ENCODE peak calls at places on chromosomes 6 and 20, in five cellular contexts. B, A, V, P and C are unnamed samples.

GRCh38 chr6:32369678-32370077 is 2.0 kb downstream of the TSBP1 start:
- DNase-seq in B (no peak), A (no peak), V (no peak), P (no peak), C (peak; percentile 83)

GRCh38 chr6:5950448-5950847 is 56.3 kb downstream of the NRN1 start:
- DNase-seq in B (no peak), A (peak; percentile 47), V (peak; percentile 65), P (peak; percentile 73), C (no peak)

GRCh38 chr6:10687582-10687981 is 6.8 kb downstream of the C6orf52 start:
- DNase-seq in B (no peak), A (no peak), V (no peak), P (no peak), C (no peak)

GRCh38 chr6:83868639-83869038 is 9.2 kb downstream of the CYB5R4 start:
- DNase-seq in B (no peak), A (no peak), V (no peak), P (no peak), C (peak; percentile 15)

GRCh38 chr20:22471156-22471836 is 113.1 kb downstream of the FOXA2 start:
- DNase-seq in B (no peak), A (no peak), V (no peak), P (no peak), C (no peak)

GRCh38 chr6:169319561-169319960 is 65.9 kb upstream of the THBS2 start:
- DNase-seq in B (no peak), A (no peak), V (no peak), P (no peak), C (no peak)

GRCh38 chr6:20866940-20867630 is 332.8 kb downstream of the CDKAL1 start:
- DNase-seq in B (no peak), A (no peak), V (no peak), P (no peak), C (peak; percentile 38)

GRCh38 chr20:38730167-38730988 is 6.1 kb downstream of the SLC32A1 start:
- DNase-seq in B (no peak), A (no peak), V (no peak), P (peak; percentile 57), C (no peak)

GRCh38 chr6:43817192-43817591 is 47.2 kb downstream of the VEGFA start:
- DNase-seq in B (no peak), A (peak; percentile 29), V (peak; percentile 72), P (peak; percentile 61), C (peak; percentile 64)

GRCh38 chr6:130365166-130366010 is 429 bp upstream of the TMEM200A start:
- DNase-seq in B (peak; percentile 73), A (peak; percentile 60), V (peak; percentile 83), P (peak; percentile 96), C (peak; percentile 81)

GRCh38 chr20:61650912-61651733 is 399.1 kb downstream of the CDH4 start:
- DNase-seq in B (no peak), A (no peak), V (no peak), P (no peak), C (no peak)

GRCh38 chr6:112031956-112032355 is 21.9 kb upstream of the CCN6 start:
- DNase-seq in B (no peak), A (no peak), V (no peak), P (no peak), C (no peak)

GRCh38 chr6:143449731-143450452 is 603 bp downstream of the ADAT2 start:
- DNase-seq in B (peak; percentile 3), A (peak; percentile 7), V (peak; percentile 36), P (peak; percentile 55), C (peak; percentile 57)

GRCh38 chr6:103800131-103800670 is 1059.5 kb downstream of the HACE1 start:
- DNase-seq in B (no peak), A (no peak), V (no peak), P (no peak), C (no peak)

GRCh38 chr6:22189946-22190345 is 106.9 kb downstream of the PRL start:
- DNase-seq in B (no peak), A (no peak), V (no peak), P (no peak), C (no peak)

GRCh38 chr6:119096683-119097310 is 18.3 kb upstream of the FAM184A start:
- DNase-seq in B (no peak), A (peak; percentile 85), V (no peak), P (no peak), C (no peak)

GRCh38 chr20:47849596-47849995 is 64.3 kb upstream of the SULF2 start:
- DNase-seq in B (no peak), A (no peak), V (no peak), P (no peak), C (no peak)

GRCh38 chr6:18477301-18477941 is 90.3 kb downstream of the RNF144B start:
- DNase-seq in B (no peak), A (no peak), V (no peak), P (no peak), C (no peak)

GRCh38 chr6:118249680-118250079 is 298.4 kb upstream of the PLN start:
- DNase-seq in B (no peak), A (no peak), V (no peak), P (no peak), C (peak; percentile 36)

GRCh38 chr6:138499303-138499991 is at the start of gene NHSL1:
- DNase-seq in B (peak; percentile 54), A (no peak), V (no peak), P (no peak), C (peak; percentile 27)

GRCh38 chr20:62049342-62050165 is 16.1 kb downstream of the TAF4 start:
- DNase-seq in B (no peak), A (no peak), V (no peak), P (no peak), C (no peak)

GRCh38 chr20:3239026-3239866 is at the start of gene SLC4A11:
- DNase-seq in B (peak; percentile 31), A (peak; percentile 39), V (peak; percentile 87), P (peak; percentile 84), C (peak; percentile 64)

GRCh38 chr6:148140772-148141557 is 201.7 kb upstream of the SASH1 start:
- DNase-seq in B (no peak), A (peak; percentile 9), V (no peak), P (no peak), C (no peak)

GRCh38 chr6:20263059-20263458 is 50.8 kb upstream of the MBOAT1 start:
- DNase-seq in B (no peak), A (no peak), V (no peak), P (no peak), C (no peak)

GRCh38 chr20:63895886-63896135 is 885 bp downstream of the DNAJC5 start:
- DNase-seq in B (no peak), A (no peak), V (no peak), P (no peak), C (peak; percentile 47)

GRCh38 chr6:26394289-26394688 is 7.8 kb upstream of the BTN3A1 start:
- DNase-seq in B (no peak), A (peak; percentile 56), V (no peak), P (no peak), C (peak; percentile 60)

GRCh38 chr6:11275598-11275997 is 43.1 kb upstream of the NEDD9 start:
- DNase-seq in B (no peak), A (no peak), V (no peak), P (no peak), C (no peak)

DNA sequence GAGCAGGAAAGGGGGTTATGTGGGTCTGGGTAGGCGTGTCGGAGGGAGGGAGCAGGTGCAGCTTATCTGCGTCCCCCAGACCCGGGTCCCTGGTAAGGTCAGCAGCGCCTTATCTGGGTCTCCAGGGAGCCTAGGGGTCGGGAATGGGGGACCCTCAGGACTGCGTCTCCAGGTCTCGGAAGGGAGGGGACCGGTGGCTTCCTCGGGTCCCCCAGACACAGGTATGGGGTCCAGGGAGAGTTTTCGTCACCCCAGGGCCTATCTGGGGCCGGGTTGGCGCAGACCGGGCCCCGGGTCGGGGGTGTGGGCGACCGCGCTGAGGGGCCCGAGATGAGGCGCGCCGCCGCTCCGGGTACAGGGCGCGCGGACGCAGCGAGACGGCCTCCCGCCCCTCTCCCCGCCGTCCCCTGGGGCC is 325 bp downstream of the PLAGL2 start:
- DNase-seq in B (no peak), A (no peak), V (no peak), P (no peak), C (no peak)
- H3K79me1 ChIP-seq in B (peaks cover 7% of the 10 kb centered on the region), A (peaks cover 13% of the 10 kb centered on the region), V (peaks cover 9% of the 10 kb centered on the region), P (peaks cover 13% of the 10 kb centered on the region), C (peaks cover 59% of the 10 kb centered on the region)

DNA sequence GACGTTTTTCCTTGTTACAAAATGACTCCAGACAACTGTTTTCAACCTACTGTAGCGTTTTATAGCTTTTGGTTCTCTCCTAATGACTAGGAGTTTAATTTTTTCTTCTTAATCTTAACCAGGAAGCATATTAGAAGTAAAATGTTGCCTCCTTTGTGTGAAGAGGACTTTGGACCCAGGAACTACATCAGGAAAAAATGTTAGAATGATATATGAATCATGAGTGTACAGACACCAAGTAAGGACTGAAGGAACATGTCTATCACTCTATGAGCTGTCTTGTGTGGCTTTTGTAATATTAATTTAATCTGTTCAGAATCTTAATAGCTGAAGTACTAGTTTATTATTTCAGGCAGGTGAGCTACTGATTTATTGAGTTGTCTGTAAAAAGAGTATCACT is 71.0 kb upstream of the MARCKS start:
- DNase-seq in B (no peak), A (no peak), V (no peak), P (no peak), C (no peak)
- H2BK12ac ChIP-seq in B (no peak overlapping the region), A (no peak overlapping the region), V (no peak overlapping the region), P (no peak overlapping the region), C (no peak overlapping the region)

DNA sequence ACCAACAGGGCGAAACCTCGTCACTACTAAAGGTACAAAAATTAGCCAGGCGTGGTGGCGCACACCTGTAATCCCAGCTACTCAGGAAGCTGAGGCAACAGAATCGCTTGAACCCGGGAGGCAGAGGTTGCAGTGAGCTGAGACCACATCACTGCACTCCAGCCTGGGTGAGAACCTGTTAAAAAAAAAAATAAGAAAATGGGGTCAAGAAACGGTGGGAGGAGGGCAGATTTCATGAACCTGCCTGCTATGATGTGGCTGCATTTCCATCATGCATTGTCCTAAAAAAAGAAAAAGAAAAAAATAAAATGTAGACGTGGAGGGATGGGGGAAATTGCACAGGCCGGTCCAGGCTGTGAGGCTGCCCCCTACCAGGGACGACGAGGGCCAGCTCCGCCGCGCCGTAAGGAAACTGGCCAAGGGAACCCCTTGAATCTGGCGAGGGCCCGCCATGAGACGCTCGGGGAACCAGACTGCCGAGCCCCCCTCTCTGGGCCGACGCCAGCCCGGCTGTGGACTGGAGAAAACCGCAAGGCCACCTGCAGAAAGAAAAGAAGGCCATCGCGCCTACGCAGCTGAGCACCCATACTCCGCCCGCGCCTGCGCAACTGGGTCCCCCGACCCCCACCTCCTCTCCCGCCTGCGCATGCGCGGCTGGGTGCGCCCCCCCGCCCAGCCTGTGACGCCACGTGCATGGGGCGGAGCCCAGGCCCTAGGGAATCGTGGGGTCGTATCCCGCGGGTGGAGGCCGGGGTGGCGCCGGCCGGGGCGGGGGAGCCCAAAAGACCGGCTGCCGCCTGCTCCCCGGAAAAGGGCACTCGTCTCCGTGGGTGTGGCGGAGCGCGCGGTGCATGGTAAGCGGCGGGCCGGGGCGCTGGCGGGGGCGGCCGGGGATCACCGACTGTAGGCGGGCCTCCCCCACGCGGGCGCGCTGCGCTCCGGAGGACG is at the start of gene ENTPD6:
- DNase-seq in B (peak; percentile 86), A (peak; percentile 88), V (peak; percentile 85), P (peak; percentile 93), C (peak; percentile 87)
- H2BK5ac ChIP-seq in B (peak within 1 kb of the TSS; percentile 59), A (peak within 1 kb of the TSS; percentile 27), V (no peak within 1 kb of the TSS), P (peak within 1 kb of the TSS; percentile 7), C (no peak within 1 kb of the TSS)

DNA sequence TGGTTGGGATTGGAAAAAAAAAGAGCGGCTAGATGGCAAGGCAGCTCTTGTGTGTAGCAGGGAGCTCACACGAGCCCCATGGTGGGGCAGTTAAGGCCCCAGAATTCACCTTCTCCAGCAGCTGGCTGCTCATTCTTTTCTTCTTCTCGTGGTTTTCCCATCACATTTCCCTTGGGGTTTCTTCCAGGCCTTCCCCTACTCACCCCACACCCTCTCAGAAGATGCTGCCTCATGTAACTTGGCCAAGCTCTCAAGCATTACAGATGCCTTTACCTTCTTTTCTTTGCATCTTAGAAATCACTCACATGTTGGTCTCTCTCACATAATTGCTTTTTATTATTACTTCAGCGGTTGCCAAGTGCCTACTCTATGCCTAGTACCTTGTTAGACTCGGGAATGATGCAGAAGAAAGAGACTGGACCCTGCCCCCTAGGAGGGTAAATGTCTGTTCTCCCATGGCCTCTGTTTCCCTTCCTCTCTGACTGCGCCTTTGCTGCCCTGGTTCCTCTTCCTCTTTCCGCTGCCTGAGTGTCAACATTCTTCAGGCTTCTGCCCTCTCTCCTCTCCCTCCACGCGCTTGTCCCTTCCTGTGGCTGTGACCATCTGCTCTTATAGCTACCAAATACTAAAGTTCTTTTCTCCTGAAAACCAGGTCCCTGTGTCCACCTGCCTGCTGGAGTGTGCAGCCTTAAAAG is 28.6 kb downstream of the PPARD start:
- DNase-seq in B (no peak), A (peak; percentile 39), V (no peak), P (no peak), C (no peak)
- H3K79me1 ChIP-seq in B (no peaks in the 10 kb centered on the region), A (no peaks in the 10 kb centered on the region), V (no peaks in the 10 kb centered on the region), P (no peaks in the 10 kb centered on the region), C (peaks cover 24% of the 10 kb centered on the region)